ENCODE peak calls at places on chromosome X, in five cellular contexts. L is heart right ventricle, O is colonic mucosa, E is HCT116, Y is transverse colon. S is an unnamed sample.

GRCh38 chrX:2385224-2385623 is 115.6 kb downstream of the DHRSX start:
- DNase-seq in L (no peak), O (no peak), E (peak; percentile 69), Y (no peak), S (no peak)

GRCh38 chrX:18883234-18883960 is 100.5 kb downstream of the PHKA2 start:
- DNase-seq in L (peak; percentile 63), O (no peak), E (no peak), Y (no peak), S (no peak)

GRCh38 chrX:136268051-136269048 is 17.1 kb upstream of the MAP7D3 start:
- DNase-seq in L (no peak), O (peak; percentile 47), E (peak; percentile 7), Y (peak; percentile 32), S (no peak)

GRCh38 chrX:74138943-74139342 is 165.0 kb upstream of the ZCCHC13 start:
- DNase-seq in L (no peak), O (no peak), E (no peak), Y (no peak), S (no peak)

GRCh38 chrX:121161501-121161933 is 114.1 kb downstream of the GLUD2 start:
- DNase-seq in L (no peak), O (no peak), E (no peak), Y (no peak), S (peak; percentile 9)

GRCh38 chrX:38513087-38513742 is 48.1 kb upstream of the TSPAN7 start:
- DNase-seq in L (no peak), O (no peak), E (no peak), Y (no peak), S (no peak)

GRCh38 chrX:10620121-10620699 is at the start of gene MID1:
- DNase-seq in L (peak; percentile 64), O (peak; percentile 77), E (peak; percentile 55), Y (peak; percentile 68), S (no peak)

GRCh38 chrX:69116077-69116476 is 49.2 kb downstream of the PJA1 start:
- DNase-seq in L (no peak), O (no peak), E (no peak), Y (no peak), S (no peak)

GRCh38 chrX:153861147-153861546 is 24.8 kb downstream of the L1CAM start:
- DNase-seq in L (no peak), O (peak; percentile 37), E (no peak), Y (peak; percentile 37), S (no peak)

GRCh38 chrX:153869473-153870287 is 16.3 kb downstream of the L1CAM start:
- DNase-seq in L (no peak), O (no peak), E (no peak), Y (no peak), S (no peak)

GRCh38 chrX:123833387-123833786 is 26.5 kb upstream of the XIAP start:
- DNase-seq in L (no peak), O (peak; percentile 83), E (peak; percentile 50), Y (peak; percentile 76), S (peak; percentile 33)

GRCh38 chrX:40755291-40756249 is 20.2 kb upstream of the MED14 start:
- DNase-seq in L (peak; percentile 55), O (no peak), E (no peak), Y (no peak), S (no peak)

GRCh38 chrX:127888767-127889166 is 163.4 kb downstream of the ACTRT1 start:
- DNase-seq in L (no peak), O (no peak), E (no peak), Y (no peak), S (no peak)

GRCh38 chrX:150409486-150409885 is 46.4 kb downstream of the MAMLD1 start:
- DNase-seq in L (no peak), O (no peak), E (no peak), Y (no peak), S (no peak)

GRCh38 chrX:50814701-50815476 is 895 bp upstream of the SHROOM4 start:
- DNase-seq in L (no peak), O (peak; percentile 19), E (no peak), Y (no peak), S (no peak)

GRCh38 chrX:50813843-50814661 is at the start of gene SHROOM4:
- DNase-seq in L (peak; percentile 55), O (peak; percentile 56), E (no peak), Y (peak; percentile 46), S (no peak)

GRCh38 chrX:50818986-50819385 is 5.0 kb upstream of the SHROOM4 start:
- DNase-seq in L (no peak), O (no peak), E (no peak), Y (no peak), S (no peak)

GRCh38 chrX:50812995-50813842 is 775 bp downstream of the SHROOM4 start:
- DNase-seq in L (peak; percentile 45), O (peak; percentile 27), E (no peak), Y (peak; percentile 25), S (no peak)
- H3K27ac ChIP-seq in L (peak overlapping the region; percentile 84), O (peak overlapping the region; percentile 50), E (no peak overlapping the region), Y (peak overlapping the region; percentile 57), S (no peak overlapping the region)

GRCh38 chrX:16573781-16574180 is 76.2 kb upstream of the S100G start:
- DNase-seq in L (no peak), O (no peak), E (no peak), Y (no peak), S (no peak)

GRCh38 chrX:16577483-16578029 is 72.4 kb upstream of the S100G start:
- DNase-seq in L (no peak), O (no peak), E (no peak), Y (no peak), S (no peak)

GRCh38 chrX:16579517-16579916 is 70.4 kb upstream of the S100G start:
- DNase-seq in L (no peak), O (no peak), E (no peak), Y (no peak), S (no peak)

GRCh38 chrX:16578218-16578617 is 71.7 kb upstream of the S100G start:
- DNase-seq in L (no peak), O (no peak), E (no peak), Y (no peak), S (no peak)
- H3K4me3 ChIP-seq in L (no peak overlapping the region), O (no peak overlapping the region), E (no peak overlapping the region), Y (no peak overlapping the region), S (no peak overlapping the region)

DNA sequence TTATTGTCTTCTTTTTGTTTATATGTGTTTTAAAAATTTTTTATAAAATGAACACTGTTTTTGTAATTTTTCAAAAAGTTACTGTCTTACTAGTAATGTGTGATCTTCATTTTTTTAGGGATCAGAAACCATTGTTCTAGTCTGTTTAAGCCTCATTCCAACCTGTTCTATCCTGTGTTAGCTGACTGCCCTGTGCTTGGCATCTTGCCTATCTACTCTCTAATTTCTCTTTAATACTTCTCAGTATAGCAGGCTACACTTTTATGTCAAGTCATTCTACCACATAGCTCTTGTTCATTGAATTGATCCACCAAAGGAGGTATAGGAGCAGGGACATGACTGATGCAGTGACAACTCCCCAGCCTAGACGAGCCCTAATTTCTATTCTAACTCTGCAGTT is 70.2 kb upstream of the PLS3 start:
- DNase-seq in L (no peak), O (no peak), E (no peak), Y (no peak), S (no peak)
- H3K27ac ChIP-seq in L (no peak overlapping the region), O (no peak overlapping the region), E (no peak overlapping the region), Y (no peak overlapping the region), S (no peak overlapping the region)

GRCh38 chrX:71618787-71619186 is 476 bp upstream of the CXCR3 start:
- DNase-seq in L (no peak), O (no peak), E (no peak), Y (no peak), S (no peak)
- H3K4me3 ChIP-seq in L (no peak overlapping the region), O (no peak overlapping the region), E (no peak overlapping the region), Y (no peak overlapping the region), S (no peak overlapping the region)

S was measured in GM12878.